ENCODE peak calls at places on chromosome 12, in five cellular contexts. M is adrenal gland, D is A549, Y is NB4, T is prostate gland. R is an unnamed sample.

GRCh38 chr12:47773858-47774580 is 981 bp downstream of the SLC48A1 start:
- DNase-seq in Y (peak; percentile 43), D (peak; percentile 51), M (no peak), T (no peak), R (no peak)

GRCh38 chr12:113777751-113778150 is 188.4 kb downstream of the RBM19 start:
- DNase-seq in T (no peak), D (no peak), Y (no peak), M (no peak), R (no peak)

GRCh38 chr12:108129017-108129812 is at the start of gene WSCD2:
- DNase-seq in D (no peak), T (peak; percentile 13), Y (peak; percentile 33), M (peak; percentile 23), R (peak; percentile 83)

GRCh38 chr12:84661732-84662326 is 250.8 kb downstream of the SLC6A15 start:
- DNase-seq in Y (no peak), M (no peak), D (no peak), T (no peak), R (no peak)

GRCh38 chr12:132282950-132283771 is 46.2 kb downstream of the GALNT9 start:
- DNase-seq in T (no peak), M (no peak), D (no peak), Y (peak; percentile 57), R (no peak)

GRCh38 chr12:103672401-103673119 is 85.5 kb downstream of the STAB2 start:
- DNase-seq in Y (no peak), T (no peak), M (no peak), D (no peak), R (no peak)

GRCh38 chr12:71071466-71072097 is 86.2 kb downstream of the TSPAN8 start:
- DNase-seq in Y (no peak), D (no peak), T (no peak), M (no peak), R (no peak)

GRCh38 chr12:44154128-44154527 is 318.2 kb downstream of the TMEM117 start:
- DNase-seq in Y (no peak), D (no peak), M (no peak), T (no peak), R (no peak)

GRCh38 chr12:99111600-99111999 is 466.5 kb downstream of the APAF1 start:
- DNase-seq in D (no peak), Y (no peak), T (no peak), M (no peak), R (no peak)

GRCh38 chr12:132131229-132131628 is 12.9 kb downstream of the DDX51 start:
- DNase-seq in D (no peak), M (no peak), Y (no peak), T (no peak), R (no peak)

GRCh38 chr12:3199551-3200031 is 122.4 kb downstream of the TSPAN9 start:
- DNase-seq in Y (no peak), M (no peak), T (no peak), D (no peak), R (no peak)

GRCh38 chr12:41407240-41407799 is 219.2 kb downstream of the PDZRN4 start:
- DNase-seq in Y (no peak), D (no peak), T (no peak), M (no peak), R (no peak)

GRCh38 chr12:88579572-88579940 is 715 bp downstream of the KITLG start:
- DNase-seq in D (peak; percentile 51), T (peak; percentile 61), M (peak; percentile 39), Y (no peak), R (peak; percentile 1)

GRCh38 chr12:52976574-52977071 is 27.7 kb downstream of the KRT18 start:
- DNase-seq in T (no peak), D (no peak), Y (no peak), M (no peak), R (no peak)

GRCh38 chr12:98653866-98654493 is 8.9 kb downstream of the APAF1 start:
- DNase-seq in D (peak; percentile 33), Y (peak; percentile 79), T (no peak), M (no peak), R (peak; percentile 78)

GRCh38 chr12:93245543-93245942 is 132.2 kb upstream of the NUDT4 start:
- DNase-seq in D (no peak), Y (no peak), T (no peak), M (no peak), R (no peak)

GRCh38 chr12:111450676-111451075 is 45.0 kb downstream of the SH2B3 start:
- DNase-seq in D (no peak), Y (peak; percentile 8), M (peak; percentile 14), T (no peak), R (no peak)

GRCh38 chr12:22101749-22102243 is 55.8 kb downstream of the CMAS start:
- DNase-seq in T (no peak), M (no peak), D (no peak), Y (peak; percentile 51), R (no peak)

GRCh38 chr12:9750276-9751203 is 10.2 kb downstream of the CD69 start:
- DNase-seq in D (peak; percentile 74), Y (peak; percentile 81), M (peak; percentile 22), T (peak; percentile 28), R (peak; percentile 78)

GRCh38 chr12:53122961-53123468 is 19.7 kb downstream of the SOAT2 start:
- DNase-seq in D (no peak), T (no peak), M (no peak), Y (no peak), R (no peak)

GRCh38 chr12:2804390-2805145 is 7.9 kb upstream of the ITFG2 start:
- DNase-seq in D (no peak), T (no peak), Y (no peak), M (no peak), R (peak; percentile 28)

GRCh38 chr12:7375145-7375543 is 68.8 kb downstream of the CD163L1 start:
- DNase-seq in M (no peak), Y (no peak), T (no peak), D (no peak), R (no peak)

GRCh38 chr12:53952871-53953734 is 1.6 kb upstream of the HOXC12 start:
- DNase-seq in Y (no peak), T (no peak), M (no peak), D (peak; percentile 47), R (no peak)

GRCh38 chr12:50505386-50505827 is 622 bp downstream of the DIP2B start:
- DNase-seq in T (peak; percentile 32), M (peak; percentile 38), D (no peak), Y (peak; percentile 60), R (peak; percentile 64)

DNA sequence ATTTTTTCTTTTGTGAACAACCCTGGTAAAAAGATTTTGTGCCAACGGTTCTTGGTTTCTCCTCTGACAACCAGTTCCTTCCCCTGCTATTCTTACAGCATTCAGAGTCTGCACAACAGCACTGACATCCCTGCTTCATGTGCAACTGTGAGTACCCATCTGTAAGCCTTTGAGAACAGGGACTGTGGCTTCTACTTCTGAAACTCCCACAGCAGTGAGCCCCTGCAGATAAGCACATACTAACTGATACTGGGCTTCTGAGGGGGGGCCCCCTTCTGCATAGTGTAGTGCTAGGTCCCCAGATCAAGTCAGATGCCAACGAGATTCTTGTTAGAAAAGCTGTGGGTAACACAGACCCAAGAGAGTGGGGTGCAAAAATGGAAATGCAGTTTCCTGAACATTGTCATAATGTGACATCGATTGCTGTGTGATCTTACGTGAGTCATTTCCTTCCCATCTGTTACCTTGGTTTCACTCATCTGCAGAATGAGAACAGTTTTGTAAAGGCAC is 11.1 kb upstream of the NINJ2 start:
- DNase-seq in M (no peak), T (no peak), Y (peak; percentile 63), D (no peak), R (no peak)
- TF ChIP-seq POLR2A in M (no peak), T (no peak), Y (no peak), D (no peak), R (no peak)

DNA sequence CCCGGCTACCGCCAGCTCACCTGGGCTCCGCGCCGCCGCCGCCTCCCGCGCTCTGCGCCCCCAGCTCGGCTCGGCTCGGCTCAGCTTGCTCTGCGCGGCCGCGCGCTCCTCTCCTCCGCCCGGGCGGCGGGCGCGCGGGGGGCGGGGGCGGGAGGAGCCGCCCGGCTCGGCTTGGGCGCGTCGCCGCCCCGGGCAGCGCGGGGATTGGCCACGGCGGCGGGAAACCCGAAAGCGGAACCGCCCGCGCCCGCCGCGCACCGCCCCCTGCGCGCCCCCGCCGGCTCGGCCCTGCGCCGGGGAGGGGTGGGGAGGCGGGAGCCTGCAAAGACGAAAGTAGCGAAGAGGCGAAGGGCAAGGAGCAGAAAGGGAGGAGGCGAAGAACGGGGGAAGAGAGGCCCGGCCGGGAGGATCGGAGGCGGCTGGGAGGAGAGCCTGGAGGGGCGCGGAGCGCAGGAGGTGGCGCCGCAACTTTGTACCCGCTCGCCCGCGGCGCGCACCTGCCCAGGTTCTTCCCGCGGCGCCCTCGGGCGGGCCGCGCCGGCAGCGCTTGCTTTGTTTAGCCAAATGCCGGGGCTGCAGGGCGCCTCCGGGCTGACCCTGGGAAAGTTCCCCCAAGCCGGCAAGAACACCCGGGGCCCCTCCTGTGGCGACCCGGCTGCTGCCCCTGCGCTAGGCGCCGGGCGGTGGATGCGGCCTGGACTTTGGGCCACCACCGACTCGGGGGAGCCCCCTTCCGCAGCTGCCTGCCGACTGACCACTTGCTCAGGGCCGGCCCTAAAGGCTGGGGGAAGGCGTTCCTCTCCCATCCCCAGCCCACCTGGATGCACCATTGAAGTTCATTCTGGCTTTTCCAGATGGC is at the start of gene CAMKK2:
- DNase-seq in T (peak; percentile 76), M (peak; percentile 85), Y (peak; percentile 94), D (peak; percentile 80), R (peak; percentile 94)
- TF ChIP-seq POLR2A in T (peak; percentile 46), M (no peak), Y (peak; percentile 67), D (peak; percentile 38), R (peak; percentile 54)

GRCh38 chr12:124861898-124862676 is 1.6 kb downstream of the SCARB1 start:
- DNase-seq in D (no peak), M (no peak), Y (no peak), T (no peak), R (no peak)

GRCh38 chr12:124862768-124863408 is 776 bp downstream of the SCARB1 start:
- DNase-seq in M (no peak), D (peak; percentile 47), T (peak; percentile 14), Y (peak; percentile 68), R (peak; percentile 45)

GRCh38 chr12:124864326-124864752 is 675 bp upstream of the SCARB1 start:
- DNase-seq in Y (no peak), D (no peak), T (no peak), M (peak; percentile 59), R (peak; percentile 38)

GRCh38 chr12:124865728-124866127 is 2.1 kb upstream of the SCARB1 start:
- DNase-seq in T (no peak), M (no peak), D (no peak), Y (no peak), R (no peak)

DNA sequence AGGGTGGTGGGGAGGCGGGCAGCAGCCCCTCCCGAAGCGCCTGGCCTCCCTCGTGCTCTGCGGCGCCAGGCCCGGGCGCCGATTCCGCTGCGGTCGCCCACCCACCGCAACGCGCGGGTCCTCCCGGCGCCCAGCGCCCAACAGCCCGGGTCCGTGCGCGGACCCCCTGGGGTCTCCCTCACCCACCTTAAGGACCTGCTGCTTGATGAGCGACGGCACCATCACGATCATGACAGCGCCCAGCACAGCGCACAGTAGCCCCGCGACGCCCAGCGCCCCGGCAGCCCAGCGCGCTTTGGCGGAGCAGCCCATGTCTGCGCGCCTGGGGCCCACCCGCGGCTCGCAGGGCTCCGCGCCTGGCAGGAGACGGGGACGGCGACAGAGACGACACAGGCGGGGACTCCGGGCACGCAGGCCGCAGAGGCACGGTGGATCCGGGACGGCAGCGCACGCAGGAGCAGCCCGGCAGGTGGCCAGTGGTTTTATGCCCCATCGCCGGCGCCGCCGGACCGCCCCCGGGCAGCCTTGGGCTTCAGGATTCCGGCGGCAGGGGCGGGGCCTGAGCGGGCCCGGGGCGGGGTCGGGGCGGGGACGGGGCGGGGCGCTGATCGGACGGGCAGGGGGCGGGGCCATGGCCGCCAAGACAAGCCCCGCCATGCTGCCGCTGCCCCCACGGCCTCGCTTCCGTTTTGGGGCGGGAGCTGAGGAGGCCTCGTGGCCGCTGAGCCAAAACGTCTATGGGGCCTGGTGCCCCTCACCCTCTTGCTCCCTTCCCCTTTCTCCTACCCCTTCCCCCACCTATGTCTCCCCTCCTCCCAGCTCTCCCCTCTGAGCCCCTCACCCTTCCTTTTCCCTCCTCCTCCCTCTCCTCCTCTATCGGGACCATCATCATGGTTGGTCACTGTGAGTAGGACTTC is at the start of gene SCARB1:
- DNase-seq in D (peak; percentile 85), T (peak; percentile 76), M (peak; percentile 93), Y (peak; percentile 97), R (peak; percentile 88)
- TF ChIP-seq POLR2A in D (peak; percentile 92), T (peak; percentile 60), M (peak; percentile 89), Y (peak; percentile 86), R (peak; percentile 64)

GRCh38 chr12:105092336-105092735 is 8.1 kb upstream of the ALDH1L2 start:
- DNase-seq in T (peak; percentile 60), D (no peak), Y (no peak), M (no peak), R (no peak)
- TF ChIP-seq POLR2A in T (peak; percentile 21), D (no peak), Y (no peak), M (no peak), R (no peak)

R was measured in erythroblast.